ENCODE peak calls at places on chromosomes 3 and 15, in four cellular contexts. R is cardiac muscle cell, P is stomach, Q is sciatic nerve. V is an unnamed sample.

GRCh38 chr15:77025941-77026411 is 31.1 kb downstream of the PSTPIP1 start:
- DNase-seq in R (no peak), P (no peak), Q (peak; percentile 45), V (peak; percentile 49)

GRCh38 chr15:63601026-63601726 is 4.0 kb downstream of the FBXL22 start:
- DNase-seq in R (peak; percentile 36), P (no peak), Q (no peak), V (no peak)

GRCh38 chr3:153285194-153285641 is 123.2 kb downstream of the RAP2B start:
- DNase-seq in R (peak; percentile 5), P (no peak), Q (no peak), V (no peak)

GRCh38 chr15:91098451-91098850 is 1.6 kb upstream of the SV2B start:
- DNase-seq in R (no peak), P (no peak), Q (no peak), V (no peak)

GRCh38 chr3:135618123-135618522 is 347.4 kb upstream of the PPP2R3A start:
- DNase-seq in R (no peak), P (no peak), Q (no peak), V (no peak)

GRCh38 chr3:66480666-66481065 is 20.2 kb downstream of the LRIG1 start:
- DNase-seq in R (no peak), P (no peak), Q (no peak), V (no peak)

GRCh38 chr15:64426845-64427465 is 33.4 kb upstream of the ZNF609 start:
- DNase-seq in R (peak; percentile 49), P (no peak), Q (no peak), V (no peak)

GRCh38 chr3:19937459-19938362 is 3.7 kb upstream of the EFHB start:
- DNase-seq in R (no peak), P (no peak), Q (no peak), V (no peak)

GRCh38 chr3:66490984-66491383 is 9.8 kb downstream of the LRIG1 start:
- DNase-seq in R (no peak), P (no peak), Q (no peak), V (no peak)

GRCh38 chr3:168952551-168952950 is 711.0 kb downstream of the MECOM start:
- DNase-seq in R (peak; percentile 7), P (no peak), Q (no peak), V (no peak)

GRCh38 chr15:89770041-89770440 is 6.1 kb upstream of the MESP2 start:
- DNase-seq in R (no peak), P (no peak), Q (no peak), V (no peak)

GRCh38 chr3:136984837-136985236 is 27.1 kb downstream of the IL20RB start:
- DNase-seq in R (no peak), P (peak; percentile 46), Q (no peak), V (no peak)

GRCh38 chr3:132713977-132714727 is 8.1 kb downstream of the NPHP3 start:
- DNase-seq in R (no peak), P (no peak), Q (no peak), V (no peak)

GRCh38 chr15:22979069-22979698 is 984 bp downstream of the CYFIP1 start:
- DNase-seq in R (peak; percentile 63), P (peak; percentile 72), Q (peak; percentile 75), V (no peak)

GRCh38 chr3:45992133-45992729 is 3.4 kb downstream of the FYCO1 start:
- DNase-seq in R (no peak), P (no peak), Q (no peak), V (no peak)

GRCh38 chr3:190266265-190266914 is 55.9 kb downstream of the CLDN1 start:
- DNase-seq in R (no peak), P (no peak), Q (no peak), V (no peak)

GRCh38 chr3:13479332-13479581 is 849 bp upstream of the HDAC11 start:
- DNase-seq in R (peak; percentile 24), P (peak; percentile 52), Q (peak; percentile 85), V (no peak)

GRCh38 chr3:140128217-140129137 is 193.5 kb downstream of the CLSTN2 start:
- DNase-seq in R (peak; percentile 70), P (peak; percentile 29), Q (no peak), V (no peak)

GRCh38 chr15:78291698-78292097 is 7.7 kb downstream of the SKIC8 start:
- DNase-seq in R (no peak), P (peak; percentile 42), Q (no peak), V (no peak)

GRCh38 chr15:20357139-20358065 is 184.2 kb downstream of the GOLGA6L6 start:
- DNase-seq in R (no peak), P (peak; percentile 25), Q (no peak), V (peak; percentile 72)

GRCh38 chr3:101195951-101196713 is 124.2 kb downstream of the IMPG2 start:
- DNase-seq in R (peak; percentile 57), P (no peak), Q (no peak), V (no peak)

GRCh38 chr3:9194509-9195184 is 54.8 kb downstream of the SRGAP3 start:
- DNase-seq in R (no peak), P (no peak), Q (no peak), V (no peak)

GRCh38 chr3:191809326-191809949 is 348.5 kb downstream of the PYDC2 start:
- DNase-seq in R (no peak), P (no peak), Q (no peak), V (no peak)

GRCh38 chr3:30333903-30334302 is 272.5 kb upstream of the TGFBR2 start:
- DNase-seq in R (no peak), P (no peak), Q (no peak), V (no peak)

GRCh38 chr3:178703268-178703975 is 167.2 kb downstream of the KCNMB2 start:
- DNase-seq in R (no peak), P (no peak), Q (no peak), V (no peak)

GRCh38 chr3:178551916-178552321 is 15.7 kb downstream of the KCNMB2 start:
- DNase-seq in R (no peak), P (no peak), Q (no peak), V (no peak)

GRCh38 chr15:85831415-85832113 is 36.8 kb upstream of the KLHL25 start:
- DNase-seq in R (peak; percentile 80), P (peak; percentile 70), Q (peak; percentile 84), V (no peak)

GRCh38 chr3:196712514-196713413 is 587 bp downstream of the PIGX start:
- DNase-seq in R (no peak), P (peak; percentile 72), Q (peak; percentile 84), V (peak; percentile 80)

GRCh38 chr3:115648559-115648958 is 25.2 kb downstream of the GAP43 start:
- DNase-seq in R (no peak), P (no peak), Q (no peak), V (no peak)

GRCh38 chr3:32401541-32402052 is 9.9 kb downstream of the CMTM7 start:
- DNase-seq in R (peak; percentile 49), P (peak; percentile 74), Q (peak; percentile 83), V (peak; percentile 85)

GRCh38 chr15:57684491-57685184 is 21.9 kb upstream of the POLR2M start:
- DNase-seq in R (no peak), P (peak; percentile 63), Q (no peak), V (no peak)

GRCh38 chr15:83472151-83472550 is 25.0 kb downstream of the SH3GL3 start:
- DNase-seq in R (no peak), P (no peak), Q (no peak), V (no peak)

GRCh38 chr3:186844908-186845307 is 2.4 kb downstream of the ADIPOQ start:
- DNase-seq in R (no peak), P (no peak), Q (no peak), V (no peak)

GRCh38 chr15:36608166-36608565 is 28.7 kb downstream of the CDIN1 start:
- DNase-seq in R (no peak), P (no peak), Q (no peak), V (no peak)

GRCh38 chr3:195221015-195221853 is 49.7 kb downstream of the XXYLT1 start:
- DNase-seq in R (no peak), P (no peak), Q (no peak), V (peak; percentile 72)

V was measured in coronary artery.